ENCODE peak calls at places on chromosomes 4 and X, in seven cellular contexts. O is PC-3, L is mammary epithelial cell, T is HCT116, W is hepatocyte, U is fibroblast of lung, I is IMR-90. Z is an unnamed sample.

GRCh38 chr4:34293459-34293858 is 1950.9 kb downstream of the ARAP2 start:
- DNase-seq in W (no peak), I (no peak), O (no peak), L (no peak), T (peak), U (no peak), Z (no peak)

GRCh38 chr4:7719354-7720174 is 220.1 kb downstream of the AFAP1 start:
- DNase-seq in T (no peak), W (peak), O (peak), L (peak), I (no peak), U (peak), Z (no peak)

GRCh38 chr4:182449186-182449880 is 206.1 kb downstream of the TENM3 start:
- DNase-seq in W (no peak), L (peak), U (peak), O (peak), T (no peak), I (peak), Z (peak)

GRCh38 chr4:33302298-33302697 is 2582.1 kb downstream of the PCDH7 start:
- DNase-seq in T (no peak), O (peak), I (no peak), U (peak), L (no peak), W (no peak), Z (no peak)

GRCh38 chr4:119735136-119735770 is 106.6 kb upstream of the PDE5A start:
- DNase-seq in O (peak), L (peak), T (no peak), U (peak), I (peak), W (peak), Z (peak)

GRCh38 chr4:76590847-76591281 is 155.8 kb downstream of the SHROOM3 start:
- DNase-seq in T (no peak), W (no peak), L (peak), O (no peak), U (no peak), I (peak), Z (no peak)

GRCh38 chr4:155582971-155583437 is 83.6 kb upstream of the GUCY1A1 start:
- DNase-seq in O (peak), T (no peak), U (peak), I (peak), W (no peak), L (peak), Z (no peak)

GRCh38 chrX:155027509-155028066 is 944 bp downstream of the FUNDC2 start:
- DNase-seq in T (peak), L (peak), W (peak), U (peak), I (peak), O (peak), Z (peak)

GRCh38 chr4:144658908-144659307 is 13.0 kb downstream of the HHIP start:
- DNase-seq in U (no peak), L (peak), I (peak), T (no peak), O (peak), W (no peak), Z (no peak)

GRCh38 chr4:86661006-86661405 is 66.9 kb downstream of the PTPN13 start:
- DNase-seq in L (no peak), O (peak), T (no peak), W (no peak), I (no peak), U (no peak), Z (no peak)

GRCh38 chr4:24003476-24003875 is 113.6 kb upstream of the PPARGC1A start:
- DNase-seq in U (no peak), L (no peak), I (no peak), O (no peak), T (no peak), W (no peak), Z (no peak)

GRCh38 chr4:78652282-78652876 is 100.8 kb downstream of the ANXA3 start:
- DNase-seq in L (no peak), T (no peak), U (peak), I (no peak), W (no peak), O (no peak), Z (no peak)

GRCh38 chr4:183675625-183676024 is 16.5 kb downstream of the TRAPPC11 start:
- DNase-seq in U (peak), T (no peak), L (no peak), W (no peak), I (no peak), O (no peak), Z (no peak)

GRCh38 chrX:86370927-86371326 is 222.7 kb downstream of the DACH2 start:
- DNase-seq in I (no peak), T (no peak), U (no peak), L (no peak), O (no peak), W (no peak), Z (no peak)

GRCh38 chrX:65871671-65872311 is 168.1 kb downstream of the VSIG4 start:
- DNase-seq in U (no peak), T (peak), W (peak), O (peak), I (no peak), L (peak), Z (peak)

GRCh38 chr4:147546341-147546740 is 65.4 kb downstream of the EDNRA start:
- DNase-seq in W (no peak), L (peak), O (peak), T (no peak), U (peak), I (peak), Z (no peak)

GRCh38 chr4:164779811-164780216 is 25.9 kb downstream of the SMIM31 start:
- DNase-seq in I (peak), W (peak), T (peak), U (peak), L (peak), O (peak), Z (peak)

GRCh38 chr4:74206088-74206826 is 48.3 kb downstream of the MTHFD2L start:
- DNase-seq in T (no peak), L (no peak), O (no peak), U (peak), I (peak), W (peak), Z (peak)

GRCh38 chr4:150960079-150960478 is 55.0 kb downstream of the LRBA start:
- DNase-seq in U (peak), W (peak), L (peak), I (peak), T (no peak), O (peak), Z (no peak)

GRCh38 chr4:108991929-108992328 is 229.1 kb upstream of the ETNPPL start:
- DNase-seq in O (no peak), W (no peak), T (no peak), I (peak), U (peak), L (peak), Z (no peak)

GRCh38 chr4:149716728-149717127 is 98.9 kb downstream of the IQCM start:
- DNase-seq in W (no peak), U (no peak), I (no peak), L (no peak), O (no peak), T (no peak), Z (no peak)

GRCh38 chrX:129359269-129359668 is 164.0 kb downstream of the SMARCA1 start:
- DNase-seq in W (no peak), U (peak), I (peak), T (no peak), O (peak), L (peak), Z (peak)

GRCh38 chr4:6582889-6583504 is 8.0 kb downstream of the MAN2B2 start:
- DNase-seq in O (peak), U (peak), T (peak), L (no peak), W (no peak), I (peak), Z (peak)

GRCh38 chr4:155667538-155668511 is 1.2 kb downstream of the GUCY1A1 start:
- DNase-seq in I (peak), L (peak), W (peak), O (peak), U (peak), T (no peak), Z (peak)

GRCh38 chr4:177250056-177250696 is 59.5 kb upstream of the NEIL3 start:
- DNase-seq in I (peak), T (peak), W (peak), U (peak), O (peak), L (peak), Z (no peak)

GRCh38 chr4:76600447-76600846 is 165.4 kb downstream of the SHROOM3 start:
- DNase-seq in W (peak), U (no peak), T (no peak), O (no peak), L (no peak), I (no peak), Z (no peak)

GRCh38 chr4:16118090-16118489 is 34.3 kb upstream of the PROM1 start:
- DNase-seq in O (no peak), I (no peak), W (no peak), L (no peak), U (no peak), T (no peak), Z (no peak)

GRCh38 chr4:61540944-61541343 is 340.8 kb downstream of the ADGRL3 start:
- DNase-seq in U (no peak), I (no peak), L (no peak), W (peak), O (no peak), T (no peak), Z (peak)

GRCh38 chr4:178781779-178782178 is 1339.5 kb upstream of the AGA start:
- DNase-seq in L (no peak), I (no peak), T (no peak), W (no peak), O (peak), U (no peak), Z (no peak)

GRCh38 chr4:181661090-181661489 is 582.1 kb upstream of the TENM3 start:
- DNase-seq in L (peak), W (no peak), I (peak), O (no peak), U (peak), T (no peak), Z (no peak)

GRCh38 chrX:46837543-46838481 is 969 bp downstream of the RP2 start:
- DNase-seq in I (peak), W (peak), U (peak), T (no peak), L (peak), O (peak), Z (peak)

GRCh38 chrX:96909291-96909690 is 25.6 kb downstream of the RPA4 start:
- DNase-seq in W (peak), O (no peak), I (peak), L (no peak), U (peak), T (no peak), Z (no peak)

GRCh38 chr4:110287130-110287529 is 88.7 kb upstream of the ELOVL6 start:
- DNase-seq in I (peak), L (peak), T (peak), O (peak), W (no peak), U (peak), Z (peak)

GRCh38 chr4:69239092-69239491 is 24.5 kb upstream of the UGT2B11 start:
- DNase-seq in O (no peak), T (no peak), I (no peak), U (no peak), W (no peak), L (no peak), Z (no peak)

GRCh38 chrX:6574762-6575161 is 39.8 kb upstream of the VCX3A start:
- DNase-seq in T (no peak), I (no peak), O (no peak), L (no peak), W (no peak), U (no peak), Z (no peak)

GRCh38 chr4:151197258-151197657 is 79.7 kb upstream of the PRSS48 start:
- DNase-seq in O (peak), T (no peak), W (no peak), U (peak), L (no peak), I (no peak), Z (no peak)

GRCh38 chrX:103254921-103255455 is at the start of gene TCEAL8:
- DNase-seq in T (peak), L (peak), U (peak), W (peak), I (peak), O (peak), Z (peak)

DNA sequence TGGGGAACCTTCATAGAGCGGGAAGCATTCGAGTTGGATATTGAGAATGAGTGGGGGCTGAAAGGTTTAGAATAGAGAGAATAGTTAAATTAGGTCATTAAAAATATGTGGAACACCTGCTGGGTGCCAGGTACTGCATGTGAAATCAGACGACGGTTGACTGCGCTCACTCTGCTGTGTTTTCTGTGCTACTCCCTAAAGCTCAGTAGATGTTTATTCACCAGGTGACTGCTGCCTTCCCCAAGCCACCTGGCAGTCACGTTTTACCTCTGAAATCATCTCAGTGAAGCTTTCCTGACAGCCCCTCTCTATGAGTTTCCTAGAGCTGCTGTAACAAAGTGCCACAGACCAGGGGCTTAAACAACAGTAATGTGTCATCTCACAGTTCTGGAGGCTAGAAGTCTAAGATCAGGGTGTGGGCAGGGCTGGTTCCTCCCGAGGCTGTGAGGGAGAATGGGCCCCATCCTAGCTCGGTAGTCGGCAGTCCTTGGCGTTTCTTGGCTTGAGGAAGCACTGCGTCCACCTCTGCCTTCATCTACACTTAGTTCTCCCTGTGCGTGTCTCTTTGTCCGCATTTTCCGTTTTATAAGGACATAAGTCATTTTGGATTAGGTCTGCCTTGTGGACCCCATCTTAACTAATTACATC is 25.3 kb downstream of the ADD1 start:
- DNase-seq in O (no peak), L (no peak), I (no peak), U (no peak), T (no peak), W (no peak), Z (no peak)
- H2AFZ ChIP-seq in O (no peak), L (no peak), I (no peak), U (no peak), T (no peak), W (no peak), Z (no peak)

DNA sequence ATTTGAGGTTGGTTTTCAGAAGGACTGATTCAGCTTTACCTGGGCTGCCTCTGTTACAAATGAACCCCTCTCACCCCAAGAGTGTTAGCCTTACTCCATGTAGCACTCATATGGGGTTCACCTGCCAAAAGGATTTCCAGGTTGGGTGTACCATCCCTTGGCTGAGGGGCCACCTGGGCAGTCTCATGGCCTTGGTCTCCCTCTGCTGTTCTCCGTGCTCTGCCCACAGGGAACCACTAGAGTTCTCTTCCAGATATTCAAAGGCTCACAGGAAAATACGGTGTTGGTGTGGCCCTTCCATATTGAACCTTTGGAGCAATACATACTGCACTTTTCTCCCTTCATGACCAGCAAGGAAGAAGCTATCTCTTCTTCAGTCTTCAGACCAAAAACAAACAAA is 18.0 kb upstream of the PRDM5 start:
- DNase-seq in W (no peak), L (no peak), T (no peak), O (no peak), I (no peak), U (no peak), Z (no peak)
- H2AFZ ChIP-seq in W (no peak), L (no peak), T (no peak), O (no peak), I (no peak), U (no peak), Z (no peak)

GRCh38 chrX:11380187-11380586 is 87.0 kb downstream of the AMELX start:
- DNase-seq in I (no peak), U (peak), O (peak), T (no peak), W (no peak), L (no peak), Z (no peak)

GRCh38 chrX:11382935-11383334 is 89.7 kb downstream of the AMELX start:
- DNase-seq in W (no peak), U (no peak), I (no peak), O (peak), L (no peak), T (no peak), Z (no peak)

GRCh38 chrX:11376163-11376562 is 83.0 kb downstream of the AMELX start:
- DNase-seq in U (no peak), W (no peak), T (no peak), O (no peak), I (no peak), L (no peak), Z (no peak)

GRCh38 chrX:11386001-11386523 is 92.8 kb downstream of the AMELX start:
- DNase-seq in L (no peak), O (peak), W (peak), T (no peak), I (peak), U (peak), Z (no peak)

GRCh38 chrX:11381464-11381863 is 88.3 kb downstream of the AMELX start:
- DNase-seq in U (peak), T (peak), L (peak), O (peak), W (peak), I (peak), Z (peak)
- H2AFZ ChIP-seq in U (no peak), T (no peak), L (no peak), O (peak), W (no peak), I (no peak), Z (no peak)

GRCh38 chr4:14434916-14435315 is 567.4 kb upstream of the CPEB2 start:
- DNase-seq in L (no peak), U (no peak), T (no peak), I (no peak), O (no peak), W (peak), Z (no peak)

GRCh38 chr4:14431155-14432134 is 570.8 kb upstream of the CPEB2 start:
- DNase-seq in O (no peak), L (no peak), W (no peak), T (no peak), I (no peak), U (no peak), Z (no peak)

DNA sequence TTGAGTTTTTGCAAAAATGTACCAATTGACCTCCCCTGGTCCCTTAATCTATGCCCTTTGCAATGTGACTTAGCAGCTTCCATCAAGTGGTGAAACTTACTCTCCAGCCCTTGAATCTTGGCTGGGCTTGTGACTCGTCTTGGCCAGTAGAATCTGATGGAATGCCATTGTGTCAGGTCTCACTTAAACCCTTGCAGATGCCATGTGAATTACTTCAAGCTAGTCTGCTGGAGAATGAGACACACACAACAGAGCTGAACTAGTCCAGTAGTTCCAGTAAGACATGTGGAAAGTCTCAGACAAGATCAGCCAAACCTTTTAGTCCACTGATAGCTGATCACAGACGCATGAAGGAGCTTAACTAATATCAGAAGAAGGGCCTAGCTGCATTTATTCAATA is 567.8 kb upstream of the CPEB2 start:
- DNase-seq in U (no peak), T (no peak), W (no peak), I (no peak), L (peak), O (no peak), Z (no peak)
- H2AFZ ChIP-seq in U (no peak), T (no peak), W (no peak), I (no peak), L (no peak), O (no peak), Z (no peak)

DNA sequence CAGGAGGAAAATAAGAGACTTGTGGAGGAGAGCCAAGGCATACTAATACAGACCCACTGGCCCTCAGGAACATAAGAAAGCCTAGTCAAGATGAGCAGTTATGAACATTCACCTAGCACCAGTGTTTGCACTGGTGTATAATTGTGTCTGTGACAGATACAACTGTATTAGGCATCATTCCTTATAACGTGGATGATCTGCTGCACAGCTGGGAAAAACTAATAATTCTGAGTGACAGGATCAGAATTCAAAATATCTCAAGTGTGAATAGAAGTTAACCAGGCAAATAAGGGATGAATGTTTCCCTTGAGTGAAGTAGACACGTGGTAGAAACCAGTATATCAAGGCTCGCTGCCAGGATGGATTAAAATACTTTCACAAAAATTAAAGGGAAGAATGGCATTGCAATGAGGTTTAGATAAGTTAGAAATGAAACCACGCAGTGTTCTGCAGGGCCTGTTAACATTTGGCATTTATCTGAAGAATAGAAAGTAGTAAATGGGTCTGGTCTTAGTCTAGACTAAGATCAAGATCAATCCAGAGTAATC is 325.9 kb downstream of the EPHA5 start:
- DNase-seq in O (no peak), I (no peak), T (no peak), L (no peak), U (no peak), W (no peak), Z (no peak)
- H2AFZ ChIP-seq in O (peak), I (no peak), T (no peak), L (no peak), U (no peak), W (no peak), Z (no peak)

GRCh38 chr4:55345980-55346850 is at the start of gene SRD5A3:
- DNase-seq in L (peak), W (peak), O (peak), T (peak), U (peak), I (peak), Z (peak)
- H2AFZ ChIP-seq in L (peak), W (peak), O (peak), T (peak), U (peak), I (peak), Z (peak)

GRCh38 chrX:20063716-20064351 is 52.9 kb downstream of the MAP7D2 start:
- DNase-seq in O (no peak), U (no peak), T (no peak), W (no peak), I (peak), L (peak), Z (no peak)

GRCh38 chrX:20061869-20062254 is 54.8 kb downstream of the MAP7D2 start:
- DNase-seq in U (peak), O (peak), W (no peak), I (peak), T (no peak), L (peak), Z (peak)

GRCh38 chrX:20059467-20060128 is 57.1 kb downstream of the MAP7D2 start:
- DNase-seq in O (peak), W (no peak), L (no peak), I (no peak), U (no peak), T (no peak), Z (no peak)

GRCh38 chrX:20063153-20063552 is 53.6 kb downstream of the MAP7D2 start:
- DNase-seq in L (no peak), U (no peak), I (no peak), O (no peak), W (no peak), T (no peak), Z (no peak)

GRCh38 chrX:20060961-20061868 is 55.5 kb downstream of the MAP7D2 start:
- DNase-seq in I (no peak), T (no peak), W (no peak), U (no peak), L (no peak), O (no peak), Z (peak)
- H2AFZ ChIP-seq in I (peak), T (no peak), W (no peak), U (no peak), L (no peak), O (peak), Z (peak)

GRCh38 chr4:122555216-122555615 is 65.7 kb downstream of the IL21 start:
- DNase-seq in O (no peak), U (no peak), I (no peak), L (no peak), W (no peak), T (no peak), Z (no peak)
- H2AFZ ChIP-seq in O (no peak), U (no peak), I (no peak), L (no peak), W (no peak), T (no peak), Z (no peak)

GRCh38 chrX:137747231-137747630 is 181.3 kb downstream of the ZIC3 start:
- DNase-seq in O (no peak), U (no peak), L (no peak), T (no peak), W (no peak), I (no peak), Z (no peak)
- H2AFZ ChIP-seq in O (no peak), U (no peak), L (no peak), T (no peak), W (no peak), I (no peak), Z (no peak)

Z was measured in MM.1S.